ENCODE peak calls at places on chromosome 17, in ten cellular contexts. One of them, this sample, is unnamed.

GRCh38 chr17:2904135-2904534 is 107.9 kb downstream of the RAP1GAP2 start:
- DNase-seq in K562: no peak
- DNase-seq in thoracic aorta: no peak
- DNase-seq in IMR-90: peak; percentile 24
- DNase-seq in BJ: peak; percentile 19
- DNase-seq in astrocyte of the spinal cord: peak; percentile 9
- DNase-seq in fibroblast of lung: peak; percentile 34
- DNase-seq in A673: no peak
- DNase-seq in Jurkat, Clone E6-1: no peak
- DNase-seq in right lobe of liver: no peak
- DNase-seq in this sample: no peak

GRCh38 chr17:236641-237405 is 55.4 kb upstream of the DOC2B start:
- DNase-seq in K562: no peak
- DNase-seq in thoracic aorta: no peak
- DNase-seq in IMR-90: no peak
- DNase-seq in BJ: no peak
- DNase-seq in astrocyte of the spinal cord: no peak
- DNase-seq in fibroblast of lung: peak; percentile 53
- DNase-seq in A673: no peak
- DNase-seq in Jurkat, Clone E6-1: no peak
- DNase-seq in right lobe of liver: peak; percentile 37
- DNase-seq in this sample: no peak

GRCh38 chr17:65074778-65075250 is 18.3 kb upstream of the GNA13 start:
- DNase-seq in K562: peak; percentile 35
- DNase-seq in thoracic aorta: no peak
- DNase-seq in IMR-90: peak; percentile 68
- DNase-seq in BJ: no peak
- DNase-seq in astrocyte of the spinal cord: no peak
- DNase-seq in fibroblast of lung: no peak
- DNase-seq in A673: no peak
- DNase-seq in Jurkat, Clone E6-1: no peak
- DNase-seq in right lobe of liver: peak; percentile 68
- DNase-seq in this sample: no peak

GRCh38 chr17:40510328-40510648 is 8.9 kb upstream of the TNS4 start:
- DNase-seq in K562: no peak
- DNase-seq in thoracic aorta: no peak
- DNase-seq in IMR-90: peak; percentile 68
- DNase-seq in BJ: no peak
- DNase-seq in astrocyte of the spinal cord: peak; percentile 93
- DNase-seq in fibroblast of lung: peak; percentile 79
- DNase-seq in A673: no peak
- DNase-seq in Jurkat, Clone E6-1: no peak
- DNase-seq in right lobe of liver: no peak
- DNase-seq in this sample: no peak

GRCh38 chr17:56274491-56274890 is 121.2 kb downstream of the ANKFN1 start:
- DNase-seq in K562: no peak
- DNase-seq in thoracic aorta: no peak
- DNase-seq in IMR-90: no peak
- DNase-seq in BJ: no peak
- DNase-seq in astrocyte of the spinal cord: no peak
- DNase-seq in fibroblast of lung: no peak
- DNase-seq in A673: no peak
- DNase-seq in Jurkat, Clone E6-1: no peak
- DNase-seq in right lobe of liver: no peak
- DNase-seq in this sample: no peak

GRCh38 chr17:74738051-74738996 is 1.3 kb downstream of the RAB37 start:
- DNase-seq in K562: no peak
- DNase-seq in thoracic aorta: no peak
- DNase-seq in IMR-90: no peak
- DNase-seq in BJ: no peak
- DNase-seq in astrocyte of the spinal cord: no peak
- DNase-seq in fibroblast of lung: no peak
- DNase-seq in A673: no peak
- DNase-seq in Jurkat, Clone E6-1: peak; percentile 91
- DNase-seq in right lobe of liver: peak; percentile 71
- DNase-seq in this sample: no peak

GRCh38 chr17:75277664-75278071 is 6.6 kb upstream of the MIF4GD start:
- DNase-seq in K562: no peak
- DNase-seq in thoracic aorta: no peak
- DNase-seq in IMR-90: peak; percentile 32
- DNase-seq in BJ: peak; percentile 76
- DNase-seq in astrocyte of the spinal cord: peak; percentile 47
- DNase-seq in fibroblast of lung: peak; percentile 79
- DNase-seq in A673: no peak
- DNase-seq in Jurkat, Clone E6-1: no peak
- DNase-seq in right lobe of liver: no peak
- DNase-seq in this sample: no peak

GRCh38 chr17:11553135-11553534 is 45.1 kb upstream of the DNAH9 start:
- DNase-seq in K562: no peak
- DNase-seq in thoracic aorta: no peak
- DNase-seq in IMR-90: no peak
- DNase-seq in BJ: no peak
- DNase-seq in astrocyte of the spinal cord: no peak
- DNase-seq in fibroblast of lung: no peak
- DNase-seq in A673: no peak
- DNase-seq in Jurkat, Clone E6-1: no peak
- DNase-seq in right lobe of liver: no peak
- DNase-seq in this sample: no peak

GRCh38 chr17:20116683-20117309 is 107.6 kb downstream of the SPECC1 start:
- DNase-seq in K562: peak; percentile 62
- DNase-seq in thoracic aorta: no peak
- DNase-seq in IMR-90: peak; percentile 41
- DNase-seq in BJ: no peak
- DNase-seq in astrocyte of the spinal cord: peak; percentile 39
- DNase-seq in fibroblast of lung: peak; percentile 30
- DNase-seq in A673: peak; percentile 60
- DNase-seq in Jurkat, Clone E6-1: peak; percentile 30
- DNase-seq in right lobe of liver: no peak
- DNase-seq in this sample: no peak

GRCh38 chr17:43924558-43924957 is 17.2 kb upstream of the MPP2 start:
- DNase-seq in K562: no peak
- DNase-seq in thoracic aorta: no peak
- DNase-seq in IMR-90: no peak
- DNase-seq in BJ: no peak
- DNase-seq in astrocyte of the spinal cord: no peak
- DNase-seq in fibroblast of lung: no peak
- DNase-seq in A673: no peak
- DNase-seq in Jurkat, Clone E6-1: no peak
- DNase-seq in right lobe of liver: no peak
- DNase-seq in this sample: no peak

GRCh38 chr17:43928606-43929005 is 13.7 kb downstream of the PPY start:
- DNase-seq in K562: no peak
- DNase-seq in thoracic aorta: no peak
- DNase-seq in IMR-90: no peak
- DNase-seq in BJ: no peak
- DNase-seq in astrocyte of the spinal cord: no peak
- DNase-seq in fibroblast of lung: no peak
- DNase-seq in A673: no peak
- DNase-seq in Jurkat, Clone E6-1: no peak
- DNase-seq in right lobe of liver: no peak
- DNase-seq in this sample: no peak

GRCh38 chr17:43932357-43932756 is 9.9 kb downstream of the PPY start:
- DNase-seq in K562: no peak
- DNase-seq in thoracic aorta: no peak
- DNase-seq in IMR-90: no peak
- DNase-seq in BJ: no peak
- DNase-seq in astrocyte of the spinal cord: no peak
- DNase-seq in fibroblast of lung: no peak
- DNase-seq in A673: no peak
- DNase-seq in Jurkat, Clone E6-1: no peak
- DNase-seq in right lobe of liver: no peak
- DNase-seq in this sample: no peak

GRCh38 chr17:43931062-43931571 is 11.2 kb downstream of the PPY start:
- DNase-seq in K562: no peak
- DNase-seq in thoracic aorta: no peak
- DNase-seq in IMR-90: no peak
- DNase-seq in BJ: no peak
- DNase-seq in astrocyte of the spinal cord: no peak
- DNase-seq in fibroblast of lung: no peak
- DNase-seq in A673: no peak
- DNase-seq in Jurkat, Clone E6-1: no peak
- DNase-seq in right lobe of liver: peak; percentile 92
- DNase-seq in this sample: no peak

DNA sequence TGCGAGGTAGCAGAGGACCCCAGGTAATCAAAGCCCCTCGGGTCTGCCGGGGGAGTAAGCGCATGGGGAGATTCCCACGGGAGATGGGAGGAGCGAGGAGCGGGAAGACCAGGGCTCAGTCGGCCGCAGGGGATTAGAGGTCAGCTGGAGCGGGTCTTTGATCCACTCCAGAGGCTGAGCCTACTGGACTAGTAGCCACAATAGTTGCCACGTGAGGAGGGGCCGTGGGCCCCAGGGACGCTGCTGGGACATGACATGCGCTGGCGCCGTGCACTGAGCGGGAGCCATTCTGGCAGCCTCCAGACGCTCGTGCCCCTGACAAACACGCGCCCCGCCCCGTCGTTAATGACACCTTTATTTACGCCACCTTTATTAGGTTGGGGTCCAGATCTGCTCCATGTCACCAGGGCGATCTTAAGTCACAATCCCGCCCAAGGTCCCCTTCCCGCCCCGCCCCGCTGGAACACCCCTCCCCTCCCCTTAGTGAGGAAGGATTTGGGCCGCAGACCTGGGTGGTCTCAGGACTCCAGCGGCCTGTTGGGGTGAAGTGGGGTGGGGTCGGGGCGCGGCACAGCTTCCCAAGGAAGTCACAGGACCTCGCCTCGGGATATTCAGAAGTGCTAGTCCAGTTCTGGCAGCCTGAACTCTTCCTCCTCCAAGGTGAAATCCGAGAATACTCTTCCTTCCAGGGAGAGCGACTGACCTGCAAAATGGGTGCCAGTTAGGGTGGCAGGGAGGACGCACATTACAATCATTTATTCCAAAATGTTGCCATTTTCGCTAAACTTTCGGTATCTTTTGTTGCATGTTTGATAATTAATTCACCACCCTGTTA is 15.0 kb downstream of the PPY start:
- DNase-seq in K562: no peak
- DNase-seq in thoracic aorta: no peak
- DNase-seq in IMR-90: no peak
- DNase-seq in BJ: no peak
- DNase-seq in astrocyte of the spinal cord: no peak
- DNase-seq in fibroblast of lung: no peak
- DNase-seq in A673: no peak
- DNase-seq in Jurkat, Clone E6-1: no peak
- DNase-seq in right lobe of liver: no peak
- DNase-seq in this sample: no peak
- H3K4me3 ChIP-seq in K562: no peak overlapping the region
- H3K4me3 ChIP-seq in thoracic aorta: peak overlapping the region; percentile 55
- H3K4me3 ChIP-seq in IMR-90: no peak overlapping the region
- H3K4me3 ChIP-seq in BJ: no peak overlapping the region
- H3K4me3 ChIP-seq in astrocyte of the spinal cord: no peak overlapping the region
- H3K4me3 ChIP-seq in fibroblast of lung: no peak overlapping the region
- H3K4me3 ChIP-seq in A673: no peak overlapping the region
- H3K4me3 ChIP-seq in Jurkat, Clone E6-1: no peak overlapping the region
- H3K4me3 ChIP-seq in right lobe of liver: no peak overlapping the region
- H3K4me3 ChIP-seq in this sample: peak overlapping the region; percentile 24

DNA sequence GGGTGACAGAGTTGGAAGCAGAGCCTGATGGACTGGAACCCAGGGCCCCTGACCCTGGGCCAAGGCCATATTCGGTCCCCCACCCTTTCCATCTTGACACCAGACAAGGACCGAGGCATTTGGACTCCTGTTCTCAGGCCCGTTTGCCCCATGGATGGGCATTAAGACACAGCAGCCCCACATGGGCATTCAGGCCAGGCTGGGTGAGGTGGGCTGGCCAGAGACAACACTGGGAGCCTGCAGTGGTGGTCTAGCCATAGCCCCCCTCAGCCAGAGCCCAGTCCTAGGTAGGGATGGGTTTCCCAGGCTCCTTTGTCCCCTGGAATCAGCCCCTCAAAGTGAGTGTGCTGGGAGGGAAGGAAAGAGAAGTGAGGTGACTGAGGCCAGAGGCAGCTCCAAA is 1.6 kb downstream of the PDK2 start:
- DNase-seq in K562: no peak
- DNase-seq in thoracic aorta: no peak
- DNase-seq in IMR-90: no peak
- DNase-seq in BJ: no peak
- DNase-seq in astrocyte of the spinal cord: no peak
- DNase-seq in fibroblast of lung: no peak
- DNase-seq in A673: no peak
- DNase-seq in Jurkat, Clone E6-1: no peak
- DNase-seq in right lobe of liver: peak; percentile 43
- DNase-seq in this sample: no peak
- H3K4me3 ChIP-seq in K562: no peak overlapping the region
- H3K4me3 ChIP-seq in thoracic aorta: peak overlapping the region; percentile 89
- H3K4me3 ChIP-seq in IMR-90: no peak overlapping the region
- H3K4me3 ChIP-seq in BJ: no peak overlapping the region
- H3K4me3 ChIP-seq in astrocyte of the spinal cord: no peak overlapping the region
- H3K4me3 ChIP-seq in fibroblast of lung: no peak overlapping the region
- H3K4me3 ChIP-seq in A673: no peak overlapping the region
- H3K4me3 ChIP-seq in Jurkat, Clone E6-1: no peak overlapping the region
- H3K4me3 ChIP-seq in right lobe of liver: no peak overlapping the region
- H3K4me3 ChIP-seq in this sample: no peak overlapping the region

GRCh38 chr17:76733618-76733957 is 3.5 kb downstream of the SRSF2 start:
- DNase-seq in K562: peak; percentile 14
- DNase-seq in thoracic aorta: no peak
- DNase-seq in IMR-90: no peak
- DNase-seq in BJ: no peak
- DNase-seq in astrocyte of the spinal cord: no peak
- DNase-seq in fibroblast of lung: no peak
- DNase-seq in A673: no peak
- DNase-seq in Jurkat, Clone E6-1: no peak
- DNase-seq in right lobe of liver: no peak
- DNase-seq in this sample: no peak
- H3K4me3 ChIP-seq in K562: peak overlapping the region; percentile 91
- H3K4me3 ChIP-seq in thoracic aorta: no peak overlapping the region
- H3K4me3 ChIP-seq in IMR-90: no peak overlapping the region
- H3K4me3 ChIP-seq in BJ: no peak overlapping the region
- H3K4me3 ChIP-seq in astrocyte of the spinal cord: no peak overlapping the region
- H3K4me3 ChIP-seq in fibroblast of lung: peak overlapping the region; percentile 94
- H3K4me3 ChIP-seq in A673: peak overlapping the region; percentile 77
- H3K4me3 ChIP-seq in Jurkat, Clone E6-1: no peak overlapping the region
- H3K4me3 ChIP-seq in right lobe of liver: no peak overlapping the region
- H3K4me3 ChIP-seq in this sample: no peak overlapping the region

DNA sequence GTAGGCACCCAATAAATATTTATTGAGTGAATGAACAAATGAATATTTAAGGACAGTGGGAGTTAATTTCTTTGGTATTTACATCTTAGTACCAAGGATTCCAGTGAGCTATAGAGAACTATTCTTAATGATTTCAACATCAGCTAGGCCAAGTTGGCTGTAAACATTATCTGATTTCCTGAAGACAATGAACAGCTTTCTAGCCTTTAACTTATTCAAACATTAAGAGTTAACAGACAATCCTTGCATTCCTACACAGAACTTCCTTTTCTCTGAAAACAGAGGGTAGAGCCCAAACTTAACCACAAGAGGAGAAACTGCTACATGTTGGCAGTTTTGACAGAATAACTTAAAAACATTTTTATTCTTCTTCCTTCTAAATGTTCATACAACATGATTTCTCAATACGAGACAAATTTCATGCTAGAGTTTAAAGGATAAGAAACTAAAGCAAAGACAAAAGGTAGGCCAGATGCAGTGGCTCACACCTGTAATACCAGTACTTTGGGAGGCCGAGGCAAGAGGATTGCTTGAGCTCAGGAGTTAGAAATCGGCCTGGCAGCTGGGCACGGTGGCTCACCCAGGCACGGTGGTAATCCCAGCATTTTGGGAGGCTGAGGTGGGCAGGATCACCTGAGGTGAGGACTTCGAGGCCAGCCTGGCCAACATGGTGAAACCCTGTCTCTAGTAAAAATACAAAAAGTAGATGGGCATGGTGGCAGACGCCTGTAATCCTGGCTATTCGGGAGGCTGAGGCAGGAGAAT is 4.4 kb downstream of the CRLF3 start:
- DNase-seq in K562: no peak
- DNase-seq in thoracic aorta: no peak
- DNase-seq in IMR-90: peak; percentile 9
- DNase-seq in BJ: no peak
- DNase-seq in astrocyte of the spinal cord: no peak
- DNase-seq in fibroblast of lung: no peak
- DNase-seq in A673: peak; percentile 15
- DNase-seq in Jurkat, Clone E6-1: no peak
- DNase-seq in right lobe of liver: no peak
- DNase-seq in this sample: no peak
- H3K4me3 ChIP-seq in K562: no peak overlapping the region
- H3K4me3 ChIP-seq in thoracic aorta: peak overlapping the region; percentile 26
- H3K4me3 ChIP-seq in IMR-90: no peak overlapping the region
- H3K4me3 ChIP-seq in BJ: no peak overlapping the region
- H3K4me3 ChIP-seq in astrocyte of the spinal cord: no peak overlapping the region
- H3K4me3 ChIP-seq in fibroblast of lung: no peak overlapping the region
- H3K4me3 ChIP-seq in A673: no peak overlapping the region
- H3K4me3 ChIP-seq in Jurkat, Clone E6-1: no peak overlapping the region
- H3K4me3 ChIP-seq in right lobe of liver: no peak overlapping the region
- H3K4me3 ChIP-seq in this sample: no peak overlapping the region